ENCODE peak calls at places on chromosome 14, in seven cellular contexts. W, D, A, S, I, U and F are unnamed samples.

GRCh38 chr14:72535485-72535884 is 358.4 kb downstream of the DPF3 start:
- DNase-seq in D (no peak), S (no peak), W (no peak), U (no peak), I (no peak), A (no peak), F (no peak)

GRCh38 chr14:87013583-87013982 is 979.4 kb downstream of the GALC start:
- DNase-seq in W (peak), U (no peak), I (no peak), S (no peak), A (no peak), D (no peak), F (no peak)

GRCh38 chr14:51825926-51826325 is 34.5 kb upstream of the GNG2 start:
- DNase-seq in S (no peak), A (no peak), W (no peak), D (no peak), U (no peak), I (no peak), F (no peak)

GRCh38 chr14:60643443-60644402 is 5.6 kb downstream of the SIX1 start:
- DNase-seq in I (peak), D (no peak), S (no peak), W (no peak), U (no peak), A (no peak), F (no peak)

GRCh38 chr14:67108230-67108629 is 81.0 kb upstream of the GARIN2 start:
- DNase-seq in W (no peak), S (no peak), U (no peak), D (no peak), I (no peak), A (no peak), F (no peak)

GRCh38 chr14:94864421-94865195 is 94.7 kb upstream of the GSC start:
- DNase-seq in A (no peak), S (no peak), U (no peak), W (no peak), D (no peak), I (no peak), F (no peak)

GRCh38 chr14:61584258-61584657 is 111.1 kb upstream of the HIF1A start:
- DNase-seq in U (no peak), A (no peak), I (no peak), S (no peak), W (no peak), D (no peak), F (no peak)

GRCh38 chr14:22691171-22691570 is 47.0 kb upstream of the OR6J1 start:
- DNase-seq in U (no peak), A (no peak), W (peak), D (no peak), I (no peak), S (no peak), F (no peak)

GRCh38 chr14:91904956-91905645 is 37.8 kb upstream of the TC2N start:
- DNase-seq in A (no peak), D (no peak), I (no peak), U (no peak), W (no peak), S (no peak), F (no peak)

GRCh38 chr14:36662543-36663403 is 1.1 kb downstream of the PAX9 start:
- DNase-seq in U (no peak), I (no peak), D (no peak), W (no peak), S (peak), A (no peak), F (no peak)

GRCh38 chr14:20400965-20401593 is 12.2 kb downstream of the TEP1 start:
- DNase-seq in S (no peak), D (no peak), W (peak), A (no peak), I (no peak), U (no peak), F (no peak)

GRCh38 chr14:61438860-61439765 is 117.7 kb downstream of the PRKCH start:
- DNase-seq in W (peak), A (no peak), I (no peak), U (peak), S (peak), D (no peak), F (no peak)

GRCh38 chr14:90381011-90381790 is 15.6 kb upstream of the CALM1 start:
- DNase-seq in I (no peak), U (no peak), S (no peak), W (no peak), D (no peak), A (no peak), F (no peak)

GRCh38 chr14:22485178-22485577 is 103.8 kb downstream of the DAD1 start:
- DNase-seq in A (no peak), W (no peak), S (no peak), D (no peak), U (no peak), I (no peak), F (no peak)

GRCh38 chr14:79584679-79585078 is 626.6 kb downstream of the DIO2 start:
- DNase-seq in D (no peak), I (no peak), S (no peak), U (no peak), A (no peak), W (peak), F (no peak)

GRCh38 chr14:34051966-34052657 is 101.2 kb upstream of the EGLN3 start:
- DNase-seq in D (no peak), U (no peak), W (peak), I (no peak), S (peak), A (no peak), F (no peak)

GRCh38 chr14:67485501-67486095 is 2.9 kb downstream of the TMEM229B start:
- DNase-seq in S (no peak), W (no peak), A (no peak), U (no peak), D (no peak), I (no peak), F (no peak)